ENCODE peak calls at places on chromosomes 11 and 22, in eight cellular contexts. U is A549, B is Peyer's patch, H is body of pancreas, J is uterus, G is gastrocnemius medialis, A is heart left ventricle, P is right lobe of liver. L is an unnamed sample.

GRCh38 chr11:9639985-9640384 is 23.9 kb upstream of the SWAP70 start:
- DNase-seq in U (peak), B (no peak), H (no peak), J (no peak), G (no peak), A (no peak), P (no peak), L (peak)

GRCh38 chr11:22512457-22512856 is 113.2 kb downstream of the FANCF start:
- DNase-seq in U (no peak), B (no peak), H (no peak), J (no peak), G (no peak), A (no peak), P (no peak), L (no peak)

GRCh38 chr11:84019576-84020194 is 733.5 kb upstream of the CCDC90B start:
- DNase-seq in U (no peak), B (no peak), H (no peak), J (no peak), G (no peak), A (no peak), P (no peak), L (no peak)

GRCh38 chr11:33534575-33534974 is 166.1 kb downstream of the C11orf91 start:
- DNase-seq in U (no peak), B (no peak), H (no peak), J (no peak), G (no peak), A (no peak), P (no peak), L (no peak)

GRCh38 chr11:43130616-43131015 is 181.2 kb upstream of the API5 start:
- DNase-seq in U (no peak), B (no peak), H (no peak), J (no peak), G (no peak), A (no peak), P (no peak), L (no peak)

GRCh38 chr22:36433318-36434231 is 45.8 kb upstream of the MYH9 start:
- DNase-seq in U (no peak), B (peak), H (peak), J (no peak), G (no peak), A (no peak), P (peak), L (no peak)

GRCh38 chr11:557328-558132 is 3.0 kb downstream of the LMNTD2 start:
- DNase-seq in U (no peak), B (no peak), H (no peak), J (no peak), G (no peak), A (no peak), P (no peak), L (no peak)

GRCh38 chr11:8604078-8604723 is 10.2 kb upstream of the STK33 start:
- DNase-seq in U (peak), B (peak), H (peak), J (peak), G (peak), A (no peak), P (no peak), L (peak)

GRCh38 chr11:65634140-65634436 is 3.8 kb upstream of the SIPA1 start:
- DNase-seq in U (no peak), B (no peak), H (no peak), J (no peak), G (no peak), A (peak), P (no peak), L (no peak)

GRCh38 chr11:65629579-65629978 is 8.3 kb upstream of the SIPA1 start:
- DNase-seq in U (no peak), B (no peak), H (no peak), J (no peak), G (no peak), A (no peak), P (no peak), L (no peak)

GRCh38 chr11:65633390-65634139 is 4.3 kb upstream of the SIPA1 start:
- DNase-seq in U (no peak), B (no peak), H (no peak), J (no peak), G (no peak), A (peak), P (peak), L (no peak)

GRCh38 chr11:65627202-65627601 is 10.7 kb upstream of the SIPA1 start:
- DNase-seq in U (no peak), B (no peak), H (no peak), J (no peak), G (no peak), A (no peak), P (no peak), L (no peak)

GRCh38 chr11:65630215-65630614 is 7.7 kb upstream of the SIPA1 start:
- DNase-seq in U (no peak), B (no peak), H (no peak), J (no peak), G (no peak), A (no peak), P (no peak), L (no peak)
- TF ChIP-seq POLR2A in U (no peak), B (no peak), H (no peak), J (no peak), G (no peak), A (no peak), P (no peak), L (no peak)

DNA sequence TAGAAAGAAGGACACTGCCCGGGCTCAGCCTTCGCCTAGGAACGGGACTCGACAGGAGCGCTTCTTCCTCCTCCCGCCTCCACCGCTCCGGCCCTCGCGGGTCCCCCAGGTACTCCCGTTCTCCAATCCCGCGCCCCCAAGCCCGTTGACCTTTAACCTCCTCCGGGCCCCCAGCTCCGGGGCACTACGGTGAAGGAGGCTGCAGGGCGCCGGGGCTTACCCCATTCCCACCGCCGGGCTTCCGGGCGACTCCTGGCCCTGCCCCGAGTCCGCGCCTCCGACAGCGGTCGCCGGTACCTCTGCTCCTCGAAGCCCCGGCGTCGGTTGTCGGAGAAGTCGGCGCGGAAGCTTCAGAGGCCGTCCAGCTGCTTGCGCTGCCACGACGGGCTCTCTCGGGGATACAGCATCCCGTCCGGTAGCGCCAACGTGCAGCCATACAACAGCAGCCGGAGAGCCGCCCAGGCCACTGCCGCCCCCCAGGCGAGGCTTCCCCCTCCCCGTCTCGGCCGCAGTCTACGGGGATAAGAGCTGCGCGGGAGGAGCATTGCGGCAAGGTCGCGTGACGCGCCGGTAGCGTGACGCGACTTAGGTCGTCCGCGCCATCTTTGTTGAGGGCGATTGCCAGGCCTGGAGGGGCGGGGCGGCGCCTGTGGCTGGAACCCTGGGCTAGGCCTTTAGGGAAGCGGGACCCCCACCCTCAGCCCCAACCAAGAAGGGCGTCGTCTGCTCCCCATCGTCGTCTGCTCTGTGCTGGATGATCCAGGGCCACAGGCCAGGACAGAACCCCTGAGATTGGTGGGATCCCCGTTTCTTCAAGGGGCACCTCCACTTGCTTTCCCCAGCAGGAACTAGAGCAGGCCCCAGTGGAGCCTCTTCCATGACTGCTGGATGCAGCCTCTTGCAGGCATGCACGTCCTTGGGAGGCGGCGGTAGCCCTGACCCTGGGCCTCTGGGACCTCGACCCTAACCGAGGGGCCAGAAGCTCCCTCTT is 26.3 kb downstream of the RGL4 start:
- DNase-seq in U (peak), B (peak), H (peak), J (peak), G (peak), A (peak), P (peak), L (peak)
- TF ChIP-seq POLR2A in U (peak), B (peak), H (peak), J (peak), G (peak), A (peak), P (peak), L (peak)

GRCh38 chr11:65125197-65126056 is 3.3 kb downstream of the MRPL49 start:
- DNase-seq in U (no peak), B (no peak), H (no peak), J (no peak), G (no peak), A (no peak), P (no peak), L (no peak)
- TF ChIP-seq POLR2A in U (no peak), B (no peak), H (no peak), J (no peak), G (no peak), A (no peak), P (no peak), L (no peak)

GRCh38 chr11:76781861-76782500 is 1.2 kb upstream of the TSKU start:
- DNase-seq in U (no peak), B (no peak), H (no peak), J (no peak), G (no peak), A (no peak), P (no peak), L (peak)
- TF ChIP-seq POLR2A in U (no peak), B (no peak), H (no peak), J (no peak), G (no peak), A (no peak), P (no peak), L (no peak)

L was measured in erythroblast.